ENCODE peak calls at places on chromosomes 12 and 14, in six cellular contexts. U is cardiac muscle cell; W is RPMI8226; E is activated T-helper 9 cell treated with anti-CD3 and anti-CD28 coated beads, Interleukin-2, amount 50 U/mL, for 16 hours; J is NCI-H1436; P is Peyer's patch. G is an unnamed sample.

GRCh38 chr12:94109154-94109553 is 39.2 kb upstream of the PLXNC1 start:
- DNase-seq in U (no peak), W (no peak), E (peak; percentile 31), J (no peak), P (no peak), G (no peak)

GRCh38 chr12:65561798-65562382 is 262.4 kb upstream of the HMGA2 start:
- DNase-seq in U (no peak), W (no peak), E (no peak), J (no peak), P (no peak), G (no peak)

GRCh38 chr14:103712633-103713247 is 2.5 kb downstream of the XRCC3 start:
- DNase-seq in U (no peak), W (no peak), E (no peak), J (no peak), P (no peak), G (no peak)

GRCh38 chr14:23483216-23483854 is 13.8 kb downstream of the NGDN start:
- DNase-seq in U (peak; percentile 64), W (peak; percentile 20), E (no peak), J (peak; percentile 57), P (no peak), G (no peak)

GRCh38 chr12:39443704-39444234 is 849 bp upstream of the KIF21A start:
- DNase-seq in U (no peak), W (no peak), E (no peak), J (no peak), P (no peak), G (no peak)

GRCh38 chr14:29846339-29847129 is 81.1 kb downstream of the PRKD1 start:
- DNase-seq in U (no peak), W (peak; percentile 28), E (no peak), J (no peak), P (no peak), G (no peak)

GRCh38 chr14:100620437-100621100 is 33.4 kb upstream of the BEGAIN start:
- DNase-seq in U (peak; percentile 18), W (no peak), E (no peak), J (peak; percentile 41), P (no peak), G (peak; percentile 22)

GRCh38 chr12:105955608-105955931 is 183.2 kb downstream of the NUAK1 start:
- DNase-seq in U (no peak), W (no peak), E (no peak), J (no peak), P (no peak), G (no peak)

GRCh38 chr12:100827901-100828520 is 33.4 kb downstream of the ANO4 start:
- DNase-seq in U (peak; percentile 60), W (peak; percentile 49), E (no peak), J (peak; percentile 52), P (no peak), G (no peak)

GRCh38 chr14:44854114-44854513 is 107.6 kb downstream of the KLHL28 start:
- DNase-seq in U (no peak), W (no peak), E (no peak), J (no peak), P (no peak), G (no peak)

G was measured in spleen.